ENCODE peak calls at places on chromosome 12, in seven cellular contexts. F is CD8-positive, alpha-beta T cell; O is right lobe of liver; L is CD8-positive, alpha-beta memory T cell; Y is ascending aorta; A is A673; T is aorta. B is an unnamed sample.

GRCh38 chr12:52285172-52285745 is 6.1 kb downstream of the KRT81 start:
- DNase-seq in A (no peak), Y (no peak), L (no peak), T (no peak), O (no peak), F (no peak), B (no peak)

GRCh38 chr12:75525263-75525662 is 13.9 kb upstream of the KRR1 start:
- DNase-seq in F (no peak), T (no peak), O (no peak), L (no peak), A (no peak), Y (no peak), B (no peak)

GRCh38 chr12:119804011-119804641 is 73.0 kb downstream of the CIT start:
- DNase-seq in F (no peak), Y (no peak), T (peak; percentile 60), A (peak; percentile 68), L (no peak), O (peak; percentile 38), B (peak; percentile 93)

GRCh38 chr12:107362960-107363359 is 269.6 kb upstream of the CRY1 start:
- DNase-seq in T (no peak), O (no peak), A (peak; percentile 33), L (no peak), Y (no peak), F (no peak), B (no peak)

GRCh38 chr12:109460538-109460937 is 16.6 kb downstream of the KCTD10 start:
- DNase-seq in L (no peak), O (peak; percentile 24), F (no peak), A (no peak), Y (no peak), T (peak; percentile 65), B (no peak)

GRCh38 chr12:52798671-52799497 is 3.0 kb upstream of the KRT3 start:
- DNase-seq in A (no peak), L (no peak), O (no peak), F (no peak), T (no peak), Y (no peak), B (no peak)

GRCh38 chr12:59318940-59319339 is 276.9 kb upstream of the SLC16A7 start:
- DNase-seq in F (no peak), Y (no peak), T (no peak), L (no peak), A (no peak), O (no peak), B (no peak)

GRCh38 chr12:148676-149416 is 65.1 kb downstream of the SLC6A12 start:
- DNase-seq in Y (no peak), T (no peak), A (no peak), L (no peak), F (no peak), O (no peak), B (no peak)

GRCh38 chr12:6361834-6362233 is 13.5 kb downstream of the SCNN1A start:
- DNase-seq in A (no peak), L (no peak), O (peak; percentile 87), T (peak; percentile 84), Y (no peak), F (no peak), B (no peak)

GRCh38 chr12:13992585-13992984 is 11.2 kb upstream of the GRIN2B start:
- DNase-seq in F (no peak), T (no peak), A (no peak), O (no peak), L (no peak), Y (no peak), B (no peak)

GRCh38 chr12:95908573-95908972 is 33.8 kb downstream of the CCDC38 start:
- DNase-seq in F (no peak), A (no peak), L (no peak), O (no peak), Y (no peak), T (no peak), B (no peak)

GRCh38 chr12:67457136-67457535 is 188.0 kb downstream of the CAND1 start:
- DNase-seq in O (no peak), A (no peak), Y (no peak), T (no peak), F (no peak), L (no peak), B (no peak)

GRCh38 chr12:85092814-85093370 is 56.7 kb downstream of the LRRIQ1 start:
- DNase-seq in Y (no peak), A (no peak), L (no peak), F (no peak), O (no peak), T (no peak), B (no peak)

GRCh38 chr12:123237646-123238329 is 4.6 kb downstream of the MTRFR start:
- DNase-seq in T (peak; percentile 84), Y (no peak), L (peak; percentile 46), O (peak; percentile 63), A (peak; percentile 66), F (peak; percentile 81), B (peak; percentile 76)

GRCh38 chr12:51323966-51324895 is at the start of gene BIN2:
- DNase-seq in L (peak; percentile 79), O (peak; percentile 66), A (no peak), Y (peak; percentile 19), F (peak; percentile 92), T (peak; percentile 80), B (no peak)

GRCh38 chr12:6171409-6172015 is 28.7 kb upstream of the CD9 start:
- DNase-seq in O (no peak), L (no peak), Y (no peak), F (no peak), T (no peak), A (no peak), B (no peak)

GRCh38 chr12:107992870-107993451 is 136.1 kb upstream of the WSCD2 start:
- DNase-seq in Y (no peak), F (no peak), L (no peak), A (peak; percentile 62), T (no peak), O (no peak), B (peak; percentile 52)

GRCh38 chr12:124626841-124627502 is 59.6 kb upstream of the NCOR2 start:
- DNase-seq in Y (no peak), F (no peak), O (no peak), A (peak; percentile 56), L (no peak), T (peak; percentile 88), B (no peak)

GRCh38 chr12:67086116-67086515 is 183.0 kb upstream of the CAND1 start:
- DNase-seq in A (no peak), T (no peak), F (no peak), L (no peak), Y (no peak), O (no peak), B (no peak)

GRCh38 chr12:78887008-78887407 is 22.4 kb downstream of the SYT1 start:
- DNase-seq in Y (no peak), A (peak; percentile 84), L (no peak), F (no peak), T (no peak), O (no peak), B (peak; percentile 56)

GRCh38 chr12:78888583-78888982 is 24.0 kb downstream of the SYT1 start:
- DNase-seq in L (no peak), O (no peak), T (no peak), Y (no peak), F (no peak), A (peak; percentile 93), B (no peak)

GRCh38 chr12:78891646-78892353 is 27.2 kb downstream of the SYT1 start:
- DNase-seq in L (no peak), F (no peak), Y (no peak), O (no peak), A (no peak), T (no peak), B (no peak)

GRCh38 chr12:78885466-78885865 is 20.9 kb downstream of the SYT1 start:
- DNase-seq in T (no peak), L (no peak), A (no peak), O (no peak), F (no peak), Y (no peak), B (peak; percentile 62)

GRCh38 chr12:78887444-78887843 is 22.9 kb downstream of the SYT1 start:
- DNase-seq in A (no peak), F (no peak), L (no peak), T (no peak), O (no peak), Y (no peak), B (no peak)
- H3K4me1 ChIP-seq in A (peaks cover 87% of the 10 kb centered on the region), F (no peaks in the 10 kb centered on the region), L (no peaks in the 10 kb centered on the region), T (no peaks in the 10 kb centered on the region), O (no peaks in the 10 kb centered on the region), Y (no peaks in the 10 kb centered on the region), B (peaks cover 66% of the 10 kb centered on the region)

GRCh38 chr12:118327381-118327780 is 45.3 kb downstream of the TAOK3 start:
- DNase-seq in L (no peak), T (no peak), O (no peak), F (no peak), Y (no peak), A (peak; percentile 51), B (no peak)
- H3K4me1 ChIP-seq in L (peaks cover 4% of the 10 kb centered on the region), T (no peaks in the 10 kb centered on the region), O (peaks cover 4% of the 10 kb centered on the region), F (peaks cover 3% of the 10 kb centered on the region), Y (no peaks in the 10 kb centered on the region), A (peaks cover 70% of the 10 kb centered on the region), B (peaks cover 9% of the 10 kb centered on the region)

DNA sequence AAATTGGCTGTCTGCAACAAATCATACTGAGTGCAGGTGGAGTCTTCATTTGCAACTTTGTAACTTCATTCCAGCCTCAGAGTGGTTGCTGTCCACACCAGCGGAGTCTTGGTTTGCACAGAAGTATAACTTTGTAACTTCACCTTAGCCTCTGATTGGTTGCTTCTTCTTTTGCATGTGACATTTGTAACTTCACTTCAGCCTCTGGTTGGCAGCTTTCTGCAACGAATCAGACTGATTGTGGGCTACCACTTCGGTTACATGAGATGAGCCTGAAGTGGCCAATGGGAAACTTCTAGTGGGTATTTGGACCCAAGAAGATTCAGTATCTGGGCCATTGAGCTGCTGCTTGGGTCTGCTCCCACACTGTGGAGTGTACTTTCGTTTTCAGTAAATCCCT is 17.8 kb downstream of the RASSF8 start:
- DNase-seq in Y (no peak), L (no peak), A (no peak), T (no peak), O (no peak), F (no peak), B (no peak)
- H3K4me1 ChIP-seq in Y (no peaks in the 10 kb centered on the region), L (no peaks in the 10 kb centered on the region), A (no peaks in the 10 kb centered on the region), T (peaks cover 5% of the 10 kb centered on the region), O (no peaks in the 10 kb centered on the region), F (no peaks in the 10 kb centered on the region), B (no peaks in the 10 kb centered on the region)

GRCh38 chr12:39441963-39442894 is 691 bp downstream of the KIF21A start:
- DNase-seq in L (peak; percentile 42), Y (no peak), A (peak; percentile 5), F (peak; percentile 59), O (peak; percentile 58), T (peak; percentile 51), B (peak; percentile 85)

GRCh38 chr12:39442895-39443703 is at the start of gene KIF21A:
- DNase-seq in Y (peak; percentile 58), F (peak; percentile 89), A (peak; percentile 70), L (peak; percentile 93), O (peak; percentile 94), T (peak; percentile 91), B (peak; percentile 98)

GRCh38 chr12:39443704-39444234 is 849 bp upstream of the KIF21A start:
- DNase-seq in L (no peak), Y (no peak), F (no peak), T (no peak), A (no peak), O (no peak), B (no peak)

GRCh38 chr12:39451977-39452376 is 9.1 kb upstream of the KIF21A start:
- DNase-seq in O (no peak), A (no peak), T (no peak), Y (no peak), F (no peak), L (no peak), B (no peak)

DNA sequence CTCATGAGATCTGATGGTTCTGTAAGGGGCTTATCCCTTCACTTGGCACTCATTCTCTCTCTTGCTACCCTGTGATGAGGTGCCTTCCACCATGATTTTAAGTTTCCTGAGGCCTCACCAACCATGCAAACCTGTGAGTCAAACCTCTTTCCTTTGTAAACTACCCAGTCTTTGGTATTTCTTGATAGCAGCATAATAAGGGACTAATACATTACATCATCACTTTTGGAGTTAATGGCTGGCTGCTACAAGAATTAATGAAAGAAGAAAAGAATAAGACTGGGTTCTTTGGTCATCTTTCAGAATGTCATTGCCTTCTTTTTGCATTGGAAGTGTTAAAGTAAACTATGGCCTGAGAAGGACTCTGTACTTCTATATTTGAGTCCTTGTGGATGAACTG is 5.1 kb upstream of the KIF21A start:
- DNase-seq in F (no peak), O (no peak), L (no peak), T (no peak), Y (no peak), A (no peak), B (no peak)
- H3K4me1 ChIP-seq in F (peaks cover 6% of the 10 kb centered on the region), O (no peaks in the 10 kb centered on the region), L (peaks cover 7% of the 10 kb centered on the region), T (no peaks in the 10 kb centered on the region), Y (no peaks in the 10 kb centered on the region), A (no peaks in the 10 kb centered on the region), B (peaks cover 13% of the 10 kb centered on the region)